ENCODE peak calls at places on chromosomes 12 and 14, in seven cellular contexts. One of them, this sample, is unnamed.

GRCh38 chr12:132639996-132640520 is 21.5 kb downstream of the P2RX2 start:
- DNase-seq in fibroblast of mammary gland: no peak
- DNase-seq in skeletal muscle cell: no peak
- DNase-seq in A549: no peak
- DNase-seq in upper lobe of right lung: no peak
- DNase-seq in pancreas: no peak
- DNase-seq in DND-41: no peak
- DNase-seq in this sample: no peak

GRCh38 chr12:43931187-43931586 is 95.3 kb downstream of the TMEM117 start:
- DNase-seq in fibroblast of mammary gland: no peak
- DNase-seq in skeletal muscle cell: no peak
- DNase-seq in A549: no peak
- DNase-seq in upper lobe of right lung: no peak
- DNase-seq in pancreas: no peak
- DNase-seq in DND-41: no peak
- DNase-seq in this sample: no peak

GRCh38 chr12:71125515-71125914 is 32.3 kb downstream of the TSPAN8 start:
- DNase-seq in fibroblast of mammary gland: peak
- DNase-seq in skeletal muscle cell: no peak
- DNase-seq in A549: no peak
- DNase-seq in upper lobe of right lung: no peak
- DNase-seq in pancreas: no peak
- DNase-seq in DND-41: no peak
- DNase-seq in this sample: no peak

GRCh38 chr12:90013409-90013808 is 304.8 kb upstream of the ATP2B1 start:
- DNase-seq in fibroblast of mammary gland: peak
- DNase-seq in skeletal muscle cell: no peak
- DNase-seq in A549: peak
- DNase-seq in upper lobe of right lung: no peak
- DNase-seq in pancreas: no peak
- DNase-seq in DND-41: no peak
- DNase-seq in this sample: peak

GRCh38 chr12:49962861-49963765 is 1.4 kb downstream of the AQP5 start:
- DNase-seq in fibroblast of mammary gland: no peak
- DNase-seq in skeletal muscle cell: no peak
- DNase-seq in A549: peak
- DNase-seq in upper lobe of right lung: peak
- DNase-seq in pancreas: peak
- DNase-seq in DND-41: no peak
- DNase-seq in this sample: no peak

GRCh38 chr12:83388551-83388950 is 701.8 kb downstream of the TMTC2 start:
- DNase-seq in fibroblast of mammary gland: no peak
- DNase-seq in skeletal muscle cell: no peak
- DNase-seq in A549: no peak
- DNase-seq in upper lobe of right lung: no peak
- DNase-seq in pancreas: no peak
- DNase-seq in DND-41: no peak
- DNase-seq in this sample: no peak

GRCh38 chr12:74043343-74043742 is 494.3 kb upstream of the ATXN7L3B start:
- DNase-seq in fibroblast of mammary gland: peak
- DNase-seq in skeletal muscle cell: peak
- DNase-seq in A549: peak
- DNase-seq in upper lobe of right lung: no peak
- DNase-seq in pancreas: no peak
- DNase-seq in DND-41: no peak
- DNase-seq in this sample: peak

GRCh38 chr14:37566811-37567371 is 28.2 kb downstream of the FOXA1 start:
- DNase-seq in fibroblast of mammary gland: no peak
- DNase-seq in skeletal muscle cell: no peak
- DNase-seq in A549: peak
- DNase-seq in upper lobe of right lung: no peak
- DNase-seq in pancreas: no peak
- DNase-seq in DND-41: no peak
- DNase-seq in this sample: peak

GRCh38 chr12:58316926-58317325 is 375.6 kb downstream of the ATP23 start:
- DNase-seq in fibroblast of mammary gland: no peak
- DNase-seq in skeletal muscle cell: no peak
- DNase-seq in A549: no peak
- DNase-seq in upper lobe of right lung: no peak
- DNase-seq in pancreas: no peak
- DNase-seq in DND-41: no peak
- DNase-seq in this sample: no peak

GRCh38 chr12:110993425-110993824 is 73.0 kb upstream of the MYL2 start:
- DNase-seq in fibroblast of mammary gland: no peak
- DNase-seq in skeletal muscle cell: no peak
- DNase-seq in A549: peak
- DNase-seq in upper lobe of right lung: no peak
- DNase-seq in pancreas: no peak
- DNase-seq in DND-41: no peak
- DNase-seq in this sample: no peak

GRCh38 chr14:104030958-104031357 is 54.5 kb upstream of the ASPG start:
- DNase-seq in fibroblast of mammary gland: no peak
- DNase-seq in skeletal muscle cell: no peak
- DNase-seq in A549: no peak
- DNase-seq in upper lobe of right lung: no peak
- DNase-seq in pancreas: no peak
- DNase-seq in DND-41: no peak
- DNase-seq in this sample: no peak

GRCh38 chr12:25041006-25041741 is 92.3 kb upstream of the BCAT1 start:
- DNase-seq in fibroblast of mammary gland: peak
- DNase-seq in skeletal muscle cell: no peak
- DNase-seq in A549: no peak
- DNase-seq in upper lobe of right lung: no peak
- DNase-seq in pancreas: no peak
- DNase-seq in DND-41: no peak
- DNase-seq in this sample: no peak

GRCh38 chr12:112977641-112978040 is 678 bp upstream of the OAS2 start:
- DNase-seq in fibroblast of mammary gland: peak
- DNase-seq in skeletal muscle cell: no peak
- DNase-seq in A549: no peak
- DNase-seq in upper lobe of right lung: no peak
- DNase-seq in pancreas: no peak
- DNase-seq in DND-41: no peak
- DNase-seq in this sample: no peak

GRCh38 chr12:112979281-112979680 is 962 bp downstream of the OAS2 start:
- DNase-seq in fibroblast of mammary gland: no peak
- DNase-seq in skeletal muscle cell: no peak
- DNase-seq in A549: no peak
- DNase-seq in upper lobe of right lung: no peak
- DNase-seq in pancreas: no peak
- DNase-seq in DND-41: peak
- DNase-seq in this sample: no peak

GRCh38 chr12:112974904-112975303 is 3.4 kb upstream of the OAS2 start:
- DNase-seq in fibroblast of mammary gland: no peak
- DNase-seq in skeletal muscle cell: no peak
- DNase-seq in A549: no peak
- DNase-seq in upper lobe of right lung: no peak
- DNase-seq in pancreas: no peak
- DNase-seq in DND-41: no peak
- DNase-seq in this sample: no peak

GRCh38 chr12:112978163-112979081 is at the start of gene OAS2:
- DNase-seq in fibroblast of mammary gland: peak
- DNase-seq in skeletal muscle cell: no peak
- DNase-seq in A549: no peak
- DNase-seq in upper lobe of right lung: peak
- DNase-seq in pancreas: no peak
- DNase-seq in DND-41: peak
- DNase-seq in this sample: no peak

DNA sequence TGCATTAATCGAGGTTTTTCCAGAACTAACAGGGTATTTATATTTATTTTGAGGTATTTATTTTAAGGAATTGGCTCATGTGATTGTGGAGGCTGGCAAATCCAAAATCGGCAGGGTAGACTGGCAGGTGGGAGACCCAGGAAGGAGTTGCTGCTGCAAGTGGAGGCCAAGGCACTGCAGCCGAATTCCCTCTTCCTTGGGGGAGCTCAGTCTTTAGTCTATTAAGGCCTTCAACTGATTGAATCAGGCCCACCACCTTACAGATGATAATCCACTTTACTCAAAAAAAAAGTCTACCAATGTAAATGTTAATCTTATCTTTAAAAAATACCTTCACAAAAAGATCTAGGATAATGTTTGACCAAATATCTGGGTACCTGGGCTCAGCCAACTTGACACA is 1.2 kb upstream of the OAS2 start:
- DNase-seq in fibroblast of mammary gland: no peak
- DNase-seq in skeletal muscle cell: no peak
- DNase-seq in A549: no peak
- DNase-seq in upper lobe of right lung: no peak
- DNase-seq in pancreas: no peak
- DNase-seq in DND-41: no peak
- DNase-seq in this sample: no peak
- H3K4me3 ChIP-seq in fibroblast of mammary gland: no peak
- H3K4me3 ChIP-seq in skeletal muscle cell: no peak
- H3K4me3 ChIP-seq in A549: no peak
- H3K4me3 ChIP-seq in upper lobe of right lung: no peak
- H3K4me3 ChIP-seq in pancreas: no peak
- H3K4me3 ChIP-seq in DND-41: no peak
- H3K4me3 ChIP-seq in this sample: no peak

GRCh38 chr14:101875041-101875725 is 89.2 kb upstream of the DYNC1H1 start:
- DNase-seq in fibroblast of mammary gland: no peak
- DNase-seq in skeletal muscle cell: no peak
- DNase-seq in A549: no peak
- DNase-seq in upper lobe of right lung: no peak
- DNase-seq in pancreas: no peak
- DNase-seq in DND-41: no peak
- DNase-seq in this sample: no peak

GRCh38 chr14:101875726-101876268 is 88.6 kb upstream of the DYNC1H1 start:
- DNase-seq in fibroblast of mammary gland: peak
- DNase-seq in skeletal muscle cell: no peak
- DNase-seq in A549: no peak
- DNase-seq in upper lobe of right lung: no peak
- DNase-seq in pancreas: no peak
- DNase-seq in DND-41: no peak
- DNase-seq in this sample: no peak

GRCh38 chr14:101878222-101879211 is 85.9 kb upstream of the DYNC1H1 start:
- DNase-seq in fibroblast of mammary gland: peak
- DNase-seq in skeletal muscle cell: peak
- DNase-seq in A549: no peak
- DNase-seq in upper lobe of right lung: no peak
- DNase-seq in pancreas: peak
- DNase-seq in DND-41: peak
- DNase-seq in this sample: no peak

GRCh38 chr14:101877766-101878165 is 86.6 kb upstream of the DYNC1H1 start:
- DNase-seq in fibroblast of mammary gland: no peak
- DNase-seq in skeletal muscle cell: no peak
- DNase-seq in A549: no peak
- DNase-seq in upper lobe of right lung: no peak
- DNase-seq in pancreas: no peak
- DNase-seq in DND-41: no peak
- DNase-seq in this sample: no peak

GRCh38 chr14:101876539-101876938 is 87.8 kb upstream of the DYNC1H1 start:
- DNase-seq in fibroblast of mammary gland: peak
- DNase-seq in skeletal muscle cell: peak
- DNase-seq in A549: no peak
- DNase-seq in upper lobe of right lung: peak
- DNase-seq in pancreas: no peak
- DNase-seq in DND-41: peak
- DNase-seq in this sample: peak
- H3K4me3 ChIP-seq in fibroblast of mammary gland: no peak
- H3K4me3 ChIP-seq in skeletal muscle cell: no peak
- H3K4me3 ChIP-seq in A549: no peak
- H3K4me3 ChIP-seq in upper lobe of right lung: no peak
- H3K4me3 ChIP-seq in pancreas: no peak
- H3K4me3 ChIP-seq in DND-41: peak
- H3K4me3 ChIP-seq in this sample: no peak

GRCh38 chr12:52819731-52820510 is 6.0 kb upstream of the KRT4 start:
- DNase-seq in fibroblast of mammary gland: no peak
- DNase-seq in skeletal muscle cell: no peak
- DNase-seq in A549: no peak
- DNase-seq in upper lobe of right lung: no peak
- DNase-seq in pancreas: no peak
- DNase-seq in DND-41: no peak
- DNase-seq in this sample: no peak

GRCh38 chr12:52818376-52818775 is 4.5 kb upstream of the KRT4 start:
- DNase-seq in fibroblast of mammary gland: no peak
- DNase-seq in skeletal muscle cell: no peak
- DNase-seq in A549: no peak
- DNase-seq in upper lobe of right lung: no peak
- DNase-seq in pancreas: no peak
- DNase-seq in DND-41: no peak
- DNase-seq in this sample: peak

GRCh38 chr12:52817699-52818238 is 3.9 kb upstream of the KRT4 start:
- DNase-seq in fibroblast of mammary gland: no peak
- DNase-seq in skeletal muscle cell: no peak
- DNase-seq in A549: no peak
- DNase-seq in upper lobe of right lung: no peak
- DNase-seq in pancreas: no peak
- DNase-seq in DND-41: no peak
- DNase-seq in this sample: no peak

GRCh38 chr12:52820521-52820920 is 6.6 kb upstream of the KRT4 start:
- DNase-seq in fibroblast of mammary gland: no peak
- DNase-seq in skeletal muscle cell: no peak
- DNase-seq in A549: no peak
- DNase-seq in upper lobe of right lung: no peak
- DNase-seq in pancreas: no peak
- DNase-seq in DND-41: no peak
- DNase-seq in this sample: no peak

GRCh38 chr12:52819021-52819420 is 5.1 kb upstream of the KRT4 start:
- DNase-seq in fibroblast of mammary gland: no peak
- DNase-seq in skeletal muscle cell: no peak
- DNase-seq in A549: no peak
- DNase-seq in upper lobe of right lung: no peak
- DNase-seq in pancreas: no peak
- DNase-seq in DND-41: no peak
- DNase-seq in this sample: peak
- H3K4me3 ChIP-seq in fibroblast of mammary gland: no peak
- H3K4me3 ChIP-seq in skeletal muscle cell: no peak
- H3K4me3 ChIP-seq in A549: no peak
- H3K4me3 ChIP-seq in upper lobe of right lung: no peak
- H3K4me3 ChIP-seq in pancreas: no peak
- H3K4me3 ChIP-seq in DND-41: no peak
- H3K4me3 ChIP-seq in this sample: no peak

DNA sequence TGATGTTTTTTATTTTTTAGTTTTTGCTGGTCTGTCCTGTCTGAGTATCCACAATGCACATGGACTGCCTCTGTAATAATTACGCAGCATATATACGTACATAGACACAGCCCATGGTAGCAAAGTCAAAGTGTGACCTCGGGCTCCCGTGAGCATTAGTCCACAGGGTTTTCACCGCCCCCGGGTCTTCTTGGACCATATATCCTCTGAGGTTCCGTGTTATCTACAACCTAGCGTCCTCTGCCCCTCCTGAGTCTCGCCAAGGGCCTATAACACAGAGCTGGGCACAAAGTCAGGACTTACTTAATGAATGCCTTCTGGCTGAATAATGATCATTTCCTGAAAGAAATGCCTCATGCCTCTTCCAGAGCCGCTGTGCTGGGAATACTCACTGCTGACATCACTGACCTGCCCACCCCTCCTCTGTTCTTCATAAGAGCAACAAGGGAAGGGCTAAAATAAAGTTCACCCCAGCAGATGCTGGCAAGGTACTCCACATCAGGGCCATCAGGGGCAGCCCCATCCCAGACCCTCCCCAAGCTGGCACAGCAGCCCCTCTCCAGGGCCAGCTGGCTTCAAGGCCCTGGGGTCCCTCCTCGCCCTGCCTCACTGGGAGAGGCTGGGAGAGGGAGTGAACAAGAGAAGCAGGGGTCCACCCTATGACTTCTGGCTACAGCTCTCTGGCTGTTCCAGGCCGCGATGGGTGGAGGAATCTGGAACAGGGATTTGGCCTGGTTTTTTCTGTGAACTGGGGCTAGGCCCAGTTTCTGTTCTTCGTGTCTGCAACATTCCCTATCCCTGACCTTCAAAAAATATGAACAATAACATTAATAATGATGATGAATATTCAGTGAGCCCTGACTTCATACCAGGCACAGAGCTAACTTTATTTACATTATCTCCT is 7.9 kb downstream of the HDAC7 start:
- DNase-seq in fibroblast of mammary gland: peak
- DNase-seq in skeletal muscle cell: peak
- DNase-seq in A549: no peak
- DNase-seq in upper lobe of right lung: no peak
- DNase-seq in pancreas: no peak
- DNase-seq in DND-41: no peak
- DNase-seq in this sample: no peak
- H3K4me3 ChIP-seq in fibroblast of mammary gland: peak
- H3K4me3 ChIP-seq in skeletal muscle cell: no peak
- H3K4me3 ChIP-seq in A549: no peak
- H3K4me3 ChIP-seq in upper lobe of right lung: peak
- H3K4me3 ChIP-seq in pancreas: no peak
- H3K4me3 ChIP-seq in DND-41: no peak
- H3K4me3 ChIP-seq in this sample: no peak

This sample was measured in hepatocyte.